ENCODE peak calls at places on chromosomes 4 and X, in four cellular contexts. T is testis, C is K562, A is heart left ventricle. L is an unnamed sample.

GRCh38 chr4:38128478-38129451 is 168.6 kb downstream of the PTTG2 start:
- DNase-seq in A (peak), C (no peak), T (no peak), L (no peak)

GRCh38 chr4:145760961-145761929 is 81.3 kb downstream of the C4orf51 start:
- DNase-seq in A (peak), T (no peak), C (no peak), L (no peak)

GRCh38 chr4:148203056-148203898 is 238.9 kb downstream of the NR3C2 start:
- DNase-seq in A (peak), C (no peak), T (no peak), L (no peak)

GRCh38 chr4:102344955-102345794 is at the start of gene SLC39A8:
- DNase-seq in A (peak), T (peak), C (peak), L (peak)

GRCh38 chr4:127732623-127733199 is 2.5 kb downstream of the SLC25A31 start:
- DNase-seq in C (peak), A (no peak), T (no peak), L (peak)

GRCh38 chr4:39931441-39931901 is 46.2 kb downstream of the PDS5A start:
- DNase-seq in A (no peak), C (no peak), T (no peak), L (no peak)

GRCh38 chr4:24853142-24853541 is 57.8 kb downstream of the SOD3 start:
- DNase-seq in A (no peak), C (no peak), T (no peak), L (no peak)

GRCh38 chrX:134803060-134803459 is 144.8 kb upstream of the PLAC1 start:
- DNase-seq in C (peak), A (no peak), T (no peak), L (peak)

GRCh38 chr4:120723986-120724385 is 198.5 kb downstream of the PRDM5 start:
- DNase-seq in T (no peak), C (no peak), A (no peak), L (no peak)

GRCh38 chr4:169348541-169348940 is 77.8 kb upstream of the SH3RF1 start:
- DNase-seq in A (no peak), C (no peak), T (peak), L (no peak)

GRCh38 chr4:165740911-165741310 is 132.1 kb upstream of the TLL1 start:
- DNase-seq in A (no peak), C (no peak), T (no peak), L (no peak)
- TF ChIP-seq POLR2A in A (no peak), C (no peak), T (no peak), L (no peak)

DNA sequence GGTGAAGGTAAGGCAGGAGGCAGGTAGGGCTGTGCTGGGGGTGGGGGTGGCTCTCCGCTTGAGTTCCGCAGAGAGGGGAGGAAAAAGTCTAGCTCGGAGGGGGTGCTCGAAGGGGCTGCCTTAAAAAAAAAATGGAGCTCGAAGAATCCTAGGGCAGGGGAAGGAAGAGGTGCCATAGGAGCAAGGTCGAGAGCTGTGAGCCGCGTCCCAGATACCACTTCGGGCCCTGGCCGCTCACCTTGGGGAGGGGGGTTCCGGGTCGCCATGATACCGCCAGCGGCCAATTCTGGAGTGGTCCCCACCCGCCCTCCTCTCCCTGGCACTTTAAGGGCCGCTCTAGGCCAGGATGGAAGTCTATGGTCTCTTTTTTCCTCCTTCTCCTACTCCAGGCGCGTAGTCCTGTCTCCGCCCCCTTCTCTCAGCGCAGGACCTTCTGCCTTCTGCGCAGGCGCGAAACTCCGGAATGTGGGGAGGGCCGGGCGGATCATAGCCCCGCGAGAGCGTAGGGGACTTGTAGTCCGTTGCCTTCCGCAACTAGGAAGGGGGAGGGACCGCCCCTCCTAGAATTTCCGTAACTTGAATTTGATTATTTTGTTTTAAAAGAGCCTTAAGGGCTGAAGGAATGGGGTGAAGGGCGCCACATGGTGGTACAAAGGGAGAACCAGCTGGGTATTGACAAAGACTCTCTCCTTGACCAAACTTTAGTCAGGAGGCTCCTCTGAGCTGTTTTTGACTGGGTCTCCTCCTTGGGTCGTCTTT is at the start of gene FUNDC1:
- DNase-seq in C (peak), T (peak), A (peak), L (peak)
- TF ChIP-seq POLR2A in C (peak), T (no peak), A (no peak), L (peak)

GRCh38 chr4:48779998-48780866 is at the start of gene FRYL:
- DNase-seq in A (peak), C (peak), T (peak), L (peak)
- TF ChIP-seq POLR2A in A (no peak), C (peak), T (peak), L (peak)

DNA sequence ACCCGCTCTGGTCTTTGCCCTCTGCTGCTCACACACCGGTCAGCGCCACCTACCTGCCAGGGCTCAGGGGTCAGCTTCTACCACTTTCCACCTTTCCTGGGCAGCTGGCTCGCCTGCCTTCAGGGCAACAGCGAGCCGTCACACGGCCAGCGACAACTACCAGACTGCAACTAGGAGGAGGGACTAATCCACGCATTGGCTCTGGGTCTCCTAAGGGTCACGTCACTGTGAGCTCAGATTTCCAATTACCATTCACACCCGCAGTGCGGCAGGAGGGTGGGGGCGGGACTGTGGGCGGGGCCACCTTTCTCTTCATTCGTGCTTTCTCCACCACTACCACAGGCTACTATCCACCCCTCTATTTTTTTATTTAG is at the start of gene BEX5:
- DNase-seq in T (peak), A (peak), C (peak), L (no peak)
- TF ChIP-seq POLR2A in T (no peak), A (no peak), C (no peak), L (no peak)

DNA sequence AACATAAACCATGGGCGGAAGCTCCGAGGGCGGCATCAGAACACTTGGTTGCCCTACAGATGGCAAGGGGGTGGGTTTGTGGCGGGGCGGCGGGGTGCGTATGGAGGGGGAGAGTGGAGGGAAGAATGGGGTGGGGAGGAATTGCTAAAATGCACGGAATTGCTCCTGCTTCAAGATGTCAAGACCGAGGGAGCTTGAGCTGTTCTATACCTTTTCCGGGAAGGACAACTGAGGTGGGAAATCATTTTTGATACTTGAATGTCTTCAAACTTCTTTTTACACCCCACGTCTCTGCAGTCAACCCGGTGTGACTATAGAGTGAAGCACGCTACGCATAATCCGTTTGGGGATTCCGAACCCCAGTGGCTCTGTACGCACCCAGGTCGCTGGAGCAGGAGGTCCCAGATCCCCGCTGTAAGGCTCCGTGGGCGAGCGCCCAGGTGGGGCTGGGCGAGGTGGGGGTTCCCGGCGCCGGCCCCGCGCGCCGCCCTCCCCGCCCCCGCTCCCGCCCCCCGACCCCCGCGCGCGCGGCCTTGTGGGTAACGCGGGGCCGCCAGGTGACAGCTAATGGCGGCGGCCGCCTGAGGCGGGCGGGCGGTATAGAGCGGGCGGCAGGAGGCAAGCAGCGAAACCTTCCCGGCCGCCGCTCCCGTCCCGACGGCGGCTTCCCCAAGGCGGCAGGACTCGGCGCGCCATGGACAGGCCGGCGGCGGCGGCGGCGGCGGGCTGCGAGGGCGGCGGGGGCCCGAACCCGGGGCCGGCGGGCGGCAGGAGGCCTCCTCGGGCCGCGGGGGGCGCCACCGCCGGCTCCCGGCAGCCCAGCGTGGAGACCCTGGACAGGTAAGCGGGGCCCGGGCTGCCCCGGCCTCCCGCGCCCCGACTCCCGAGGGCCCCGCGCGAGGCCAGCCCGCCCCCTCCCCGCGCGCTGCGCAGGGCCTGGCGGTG is at the start of gene MTMR1:
- DNase-seq in T (peak), C (peak), A (peak), L (peak)
- TF ChIP-seq POLR2A in T (no peak), C (no peak), A (no peak), L (no peak)

GRCh38 chr4:87390931-87391782 is at the start of gene HSD17B11:
- DNase-seq in C (peak), T (peak), A (peak), L (peak)
- TF ChIP-seq POLR2A in C (peak), T (no peak), A (no peak), L (peak)

DNA sequence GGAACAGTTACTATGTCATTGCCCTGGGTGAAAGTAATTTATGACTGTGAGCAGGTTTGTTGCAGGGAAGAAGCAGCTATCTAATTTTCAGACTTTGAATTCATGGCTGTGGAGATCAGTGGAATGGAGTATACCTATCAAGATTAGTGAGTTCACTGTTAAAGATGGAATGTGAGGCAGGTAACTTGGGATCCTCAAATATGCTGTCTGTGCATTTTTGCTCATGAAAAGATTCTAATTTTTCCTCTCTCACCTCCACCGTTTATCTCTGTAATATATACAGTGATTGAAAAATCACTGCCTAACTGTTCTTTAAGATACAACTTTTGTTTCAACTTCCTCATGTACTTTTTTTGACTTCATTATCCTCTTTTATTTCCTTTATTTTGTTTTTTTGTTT is 256.9 kb upstream of the ARSJ start:
- DNase-seq in C (no peak), A (no peak), T (no peak), L (no peak)
- TF ChIP-seq POLR2A in C (no peak), A (no peak), T (no peak), L (no peak)

L was measured in erythroblast.